ENCODE peak calls at places on chromosome 1, in seven cellular contexts. N is fibroblast of the aortic adventitia, T is psoas muscle, B is neural crest cell, C is kidney epithelial cell, A is GM23338, Y is Caco-2. K is an unnamed sample.

GRCh38 chr1:38114231-38114630 is 67.6 kb upstream of the POU3F1 start:
- DNase-seq in N (peak; percentile 12), T (peak; percentile 70), B (no peak), C (no peak), A (no peak), Y (no peak), K (no peak)

GRCh38 chr1:156251527-156251926 is 3.7 kb upstream of the PAQR6 start:
- DNase-seq in N (no peak), T (peak; percentile 51), B (no peak), C (no peak), A (no peak), Y (no peak), K (no peak)

GRCh38 chr1:112762541-112763141 is 47.5 kb upstream of the PPM1J start:
- DNase-seq in N (peak; percentile 39), T (no peak), B (no peak), C (no peak), A (peak; percentile 36), Y (no peak), K (no peak)

GRCh38 chr1:228298471-228298870 is 90.6 kb downstream of the OBSCN start:
- DNase-seq in N (no peak), T (no peak), B (no peak), C (no peak), A (no peak), Y (no peak), K (no peak)

GRCh38 chr1:189149547-189150375 is 1327.9 kb downstream of the BRINP3 start:
- DNase-seq in N (no peak), T (no peak), B (no peak), C (no peak), A (peak; percentile 66), Y (peak; percentile 88), K (no peak)

GRCh38 chr1:9849691-9850441 is 26.1 kb upstream of the CLSTN1 start:
- DNase-seq in N (no peak), T (no peak), B (no peak), C (no peak), A (peak; percentile 53), Y (no peak), K (no peak)

GRCh38 chr1:50646526-50646925 is 223.3 kb upstream of the DMRTA2 start:
- DNase-seq in N (no peak), T (no peak), B (no peak), C (no peak), A (no peak), Y (no peak), K (no peak)

GRCh38 chr1:85801520-85801919 is 93.3 kb upstream of the ZNHIT6 start:
- DNase-seq in N (peak; percentile 2), T (no peak), B (no peak), C (no peak), A (no peak), Y (no peak), K (no peak)

GRCh38 chr1:187491082-187491720 is 662.5 kb downstream of the PLA2G4A start:
- DNase-seq in N (no peak), T (no peak), B (no peak), C (no peak), A (no peak), Y (no peak), K (no peak)

GRCh38 chr1:72623299-72623708 is 341.0 kb upstream of the NEGR1 start:
- DNase-seq in N (peak; percentile 60), T (no peak), B (peak; percentile 1), C (peak; percentile 5), A (peak; percentile 81), Y (peak; percentile 17), K (peak; percentile 13)

GRCh38 chr1:44239961-44240371 is 26.7 kb downstream of the DMAP1 start:
- DNase-seq in N (no peak), T (peak; percentile 74), B (no peak), C (no peak), A (no peak), Y (no peak), K (no peak)

GRCh38 chr1:5856246-5856815 is 135.9 kb downstream of the NPHP4 start:
- DNase-seq in N (no peak), T (no peak), B (no peak), C (no peak), A (peak; percentile 14), Y (no peak), K (no peak)

GRCh38 chr1:28369518-28370219 is at the start of gene PHACTR4:
- DNase-seq in N (peak; percentile 89), T (peak; percentile 96), B (peak; percentile 87), C (peak; percentile 86), A (peak; percentile 99), Y (peak; percentile 93), K (peak; percentile 91)
- TF ChIP-seq CTCF in N (no peak), T (no peak), B (no peak), C (no peak), A (no peak), Y (no peak), K (no peak)

GRCh38 chr1:161079436-161080110 is 9.8 kb downstream of the NECTIN4 start:
- DNase-seq in N (no peak), T (no peak), B (no peak), C (no peak), A (peak; percentile 51), Y (no peak), K (no peak)
- TF ChIP-seq CTCF in N (no peak), T (no peak), B (no peak), C (no peak), A (peak; percentile 43), Y (no peak), K (no peak)

DNA sequence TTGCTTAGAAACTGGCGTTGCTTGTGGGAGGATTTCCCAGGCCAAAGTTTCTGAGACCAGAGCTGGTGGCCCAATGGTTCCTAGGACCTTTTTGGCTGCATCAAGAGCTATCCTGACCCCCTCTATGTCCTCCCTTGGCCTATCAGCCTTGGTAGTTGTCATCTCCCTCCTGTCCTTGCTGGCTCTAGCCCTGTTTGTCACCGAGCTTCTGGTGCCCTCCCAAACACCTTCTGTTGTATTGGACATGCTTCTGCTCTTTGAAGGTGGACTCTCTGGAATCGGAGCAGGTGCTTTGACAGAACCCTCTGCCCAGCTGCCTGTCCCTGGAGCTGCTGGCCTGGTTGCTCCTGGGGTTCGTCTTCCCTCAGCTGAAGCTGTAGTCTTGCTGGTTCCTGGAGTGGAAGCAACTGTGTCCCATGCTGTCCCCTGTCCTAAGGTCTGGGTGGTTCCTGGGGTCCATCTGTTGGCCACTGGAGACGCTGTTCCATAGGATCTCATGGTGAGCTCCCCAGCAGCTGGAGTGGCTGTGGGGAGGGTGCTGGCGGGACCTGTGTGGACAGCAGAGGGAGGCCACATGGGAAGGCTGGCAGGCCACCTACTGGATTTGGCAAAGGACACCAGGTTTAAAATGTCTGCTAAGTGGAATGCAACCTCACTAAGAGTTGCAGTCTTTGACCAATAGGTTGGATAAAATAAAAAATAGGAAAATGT is 9.4 kb downstream of the FCAMR start:
- DNase-seq in N (no peak), T (no peak), B (no peak), C (no peak), A (no peak), Y (no peak), K (no peak)
- TF ChIP-seq CTCF in N (no peak), T (no peak), B (no peak), C (no peak), A (no peak), Y (no peak), K (no peak)

GRCh38 chr1:32470431-32470830 is 5.6 kb downstream of the ZBTB8B start:
- DNase-seq in N (peak; percentile 81), T (no peak), B (no peak), C (no peak), A (no peak), Y (no peak), K (no peak)

GRCh38 chr1:32468791-32469190 is 3.9 kb downstream of the ZBTB8B start:
- DNase-seq in N (no peak), T (no peak), B (no peak), C (no peak), A (no peak), Y (no peak), K (no peak)

GRCh38 chr1:32474954-32475353 is 10.1 kb downstream of the ZBTB8B start:
- DNase-seq in N (no peak), T (no peak), B (no peak), C (no peak), A (no peak), Y (peak; percentile 21), K (no peak)

GRCh38 chr1:32471695-32472362 is 7.0 kb downstream of the ZBTB8B start:
- DNase-seq in N (no peak), T (no peak), B (no peak), C (no peak), A (no peak), Y (no peak), K (no peak)

DNA sequence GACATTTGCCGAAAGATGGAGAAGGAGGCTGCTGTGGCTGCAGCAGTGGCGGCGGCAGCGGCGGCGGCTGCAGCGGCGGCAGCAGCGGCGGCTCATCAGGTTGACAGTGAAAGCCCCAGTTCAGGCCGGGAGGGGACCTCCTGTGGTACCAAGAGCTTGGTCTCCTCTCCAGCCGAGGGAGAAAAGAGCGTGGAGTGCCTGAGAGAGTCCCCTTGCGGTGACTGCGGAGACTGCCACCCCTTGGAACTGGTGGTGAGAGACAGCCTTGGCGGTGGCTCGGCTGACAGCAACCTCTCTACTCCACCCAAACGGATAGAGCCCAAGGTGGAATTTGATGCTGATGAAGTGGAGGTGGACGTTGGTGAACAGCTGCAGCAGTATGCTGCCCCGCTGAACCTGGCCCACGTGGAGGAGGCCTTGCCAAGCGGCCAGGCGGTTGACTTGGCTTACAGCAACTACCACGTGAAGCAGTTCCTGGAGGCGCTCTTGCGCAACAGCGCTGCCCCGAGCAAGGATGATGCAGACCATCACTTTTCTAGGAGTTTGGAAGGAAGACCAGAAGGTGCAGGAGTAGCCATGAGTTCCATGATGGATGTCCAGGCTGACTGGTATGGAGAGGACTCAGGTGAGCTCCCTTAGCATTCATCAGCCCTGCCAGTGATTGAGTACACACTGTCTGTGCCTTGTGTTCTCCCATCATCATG is 6.3 kb downstream of the ZBTB8B start:
- DNase-seq in N (no peak), T (no peak), B (peak; percentile 14), C (no peak), A (peak; percentile 69), Y (no peak), K (no peak)
- TF ChIP-seq CTCF in N (peak; percentile 27), T (peak; percentile 12), B (peak; percentile 46), C (peak; percentile 6), A (peak; percentile 28), Y (no peak), K (no peak)